ENCODE peak calls at places on chromosomes 7 and 10, in nine cellular contexts. One of them, this sample, is unnamed. For H3K9me3, the result is how much of the 10 kb centered on the place peaks cover.

GRCh38 chr7:125670926-125671572 is 741.4 kb upstream of the POT1 start:
- DNase-seq in DND-41: no peak
- DNase-seq in SK-N-SH: peak
- DNase-seq in MM.1S: peak
- DNase-seq in sigmoid colon: no peak
- DNase-seq in upper lobe of right lung: no peak
- DNase-seq in tibial artery: no peak
- DNase-seq in IMR-90: no peak
- DNase-seq in lower lobe of right lung: no peak
- DNase-seq in this sample: no peak

GRCh38 chr10:100907175-100907574 is 5.6 kb upstream of the SLF2 start:
- DNase-seq in tibial artery: no peak
- DNase-seq in MM.1S: no peak
- DNase-seq in DND-41: no peak
- DNase-seq in SK-N-SH: no peak
- DNase-seq in IMR-90: no peak
- DNase-seq in lower lobe of right lung: no peak
- DNase-seq in sigmoid colon: no peak
- DNase-seq in upper lobe of right lung: no peak
- DNase-seq in this sample: no peak

GRCh38 chr10:77770081-77770867 is 132.7 kb upstream of the KCNMA1 start:
- DNase-seq in DND-41: no peak
- DNase-seq in lower lobe of right lung: no peak
- DNase-seq in MM.1S: no peak
- DNase-seq in sigmoid colon: no peak
- DNase-seq in SK-N-SH: no peak
- DNase-seq in upper lobe of right lung: no peak
- DNase-seq in tibial artery: no peak
- DNase-seq in IMR-90: no peak
- DNase-seq in this sample: no peak

GRCh38 chr10:95384011-95384704 is 93.4 kb upstream of the PDLIM1 start:
- DNase-seq in lower lobe of right lung: no peak
- DNase-seq in upper lobe of right lung: no peak
- DNase-seq in MM.1S: no peak
- DNase-seq in DND-41: no peak
- DNase-seq in tibial artery: no peak
- DNase-seq in sigmoid colon: no peak
- DNase-seq in SK-N-SH: no peak
- DNase-seq in IMR-90: no peak
- DNase-seq in this sample: no peak

GRCh38 chr10:52566471-52567246 is 205.9 kb downstream of the MBL2 start:
- DNase-seq in sigmoid colon: no peak
- DNase-seq in lower lobe of right lung: no peak
- DNase-seq in SK-N-SH: peak
- DNase-seq in MM.1S: peak
- DNase-seq in upper lobe of right lung: no peak
- DNase-seq in IMR-90: peak
- DNase-seq in DND-41: no peak
- DNase-seq in tibial artery: no peak
- DNase-seq in this sample: no peak

GRCh38 chr10:104521901-104522827 is 118.9 kb upstream of the SORCS3 start:
- DNase-seq in MM.1S: no peak
- DNase-seq in tibial artery: no peak
- DNase-seq in sigmoid colon: no peak
- DNase-seq in DND-41: no peak
- DNase-seq in lower lobe of right lung: no peak
- DNase-seq in upper lobe of right lung: no peak
- DNase-seq in SK-N-SH: peak
- DNase-seq in IMR-90: no peak
- DNase-seq in this sample: no peak

GRCh38 chr10:73644015-73644743 is 2.9 kb upstream of the MYOZ1 start:
- DNase-seq in sigmoid colon: peak
- DNase-seq in IMR-90: peak
- DNase-seq in upper lobe of right lung: no peak
- DNase-seq in MM.1S: peak
- DNase-seq in DND-41: peak
- DNase-seq in tibial artery: peak
- DNase-seq in SK-N-SH: peak
- DNase-seq in lower lobe of right lung: no peak
- DNase-seq in this sample: peak

GRCh38 chr7:123492485-123492884 is 41.9 kb downstream of the IQUB start:
- DNase-seq in MM.1S: no peak
- DNase-seq in upper lobe of right lung: no peak
- DNase-seq in SK-N-SH: no peak
- DNase-seq in DND-41: no peak
- DNase-seq in IMR-90: no peak
- DNase-seq in lower lobe of right lung: no peak
- DNase-seq in tibial artery: no peak
- DNase-seq in sigmoid colon: no peak
- DNase-seq in this sample: no peak

GRCh38 chr7:113159746-113160339 is 41.5 kb upstream of the SMIM30 start:
- DNase-seq in sigmoid colon: no peak
- DNase-seq in lower lobe of right lung: no peak
- DNase-seq in DND-41: peak
- DNase-seq in SK-N-SH: peak
- DNase-seq in IMR-90: peak
- DNase-seq in upper lobe of right lung: no peak
- DNase-seq in MM.1S: peak
- DNase-seq in tibial artery: no peak
- DNase-seq in this sample: no peak

GRCh38 chr7:142508251-142508650 is 241.0 kb upstream of the PRSS1 start:
- DNase-seq in lower lobe of right lung: no peak
- DNase-seq in MM.1S: no peak
- DNase-seq in IMR-90: no peak
- DNase-seq in upper lobe of right lung: no peak
- DNase-seq in sigmoid colon: no peak
- DNase-seq in SK-N-SH: no peak
- DNase-seq in tibial artery: no peak
- DNase-seq in DND-41: peak
- DNase-seq in this sample: no peak

GRCh38 chr10:7301039-7301768 is 109.6 kb downstream of the SFMBT2 start:
- DNase-seq in DND-41: no peak
- DNase-seq in upper lobe of right lung: no peak
- DNase-seq in IMR-90: no peak
- DNase-seq in lower lobe of right lung: no peak
- DNase-seq in sigmoid colon: no peak
- DNase-seq in tibial artery: no peak
- DNase-seq in SK-N-SH: peak
- DNase-seq in MM.1S: no peak
- DNase-seq in this sample: no peak

GRCh38 chr10:1047937-1048336 is 982 bp downstream of the IDI1 start:
- DNase-seq in MM.1S: peak
- DNase-seq in lower lobe of right lung: no peak
- DNase-seq in DND-41: peak
- DNase-seq in sigmoid colon: no peak
- DNase-seq in SK-N-SH: no peak
- DNase-seq in tibial artery: no peak
- DNase-seq in upper lobe of right lung: no peak
- DNase-seq in IMR-90: no peak
- DNase-seq in this sample: no peak

GRCh38 chr10:118800920-118801319 is 46.1 kb upstream of the CACUL1 start:
- DNase-seq in MM.1S: no peak
- DNase-seq in tibial artery: peak
- DNase-seq in lower lobe of right lung: no peak
- DNase-seq in DND-41: peak
- DNase-seq in SK-N-SH: peak
- DNase-seq in IMR-90: no peak
- DNase-seq in upper lobe of right lung: peak
- DNase-seq in sigmoid colon: no peak
- DNase-seq in this sample: no peak

DNA sequence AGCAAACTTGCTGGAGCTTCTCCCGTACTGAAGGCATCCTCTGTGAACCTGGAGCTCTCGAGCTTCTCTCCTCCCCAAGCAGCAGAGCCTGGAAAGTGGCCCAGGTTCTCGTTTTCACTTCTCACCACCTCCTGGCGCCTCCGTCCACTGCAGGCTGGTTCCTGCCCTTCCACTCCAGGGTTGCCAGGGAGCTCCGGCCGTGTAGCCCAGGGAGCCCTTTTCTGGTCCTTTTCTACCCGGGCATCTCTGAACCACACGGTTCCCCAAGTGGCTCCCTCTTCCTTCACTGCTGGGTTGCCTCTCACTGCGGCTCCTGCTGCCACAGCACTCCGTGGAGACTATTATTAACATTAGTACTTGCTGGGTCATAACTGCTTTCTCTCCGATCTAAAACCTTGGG is 208.6 kb upstream of the PPP2R2D start:
- DNase-seq in tibial artery: no peak
- DNase-seq in sigmoid colon: no peak
- DNase-seq in lower lobe of right lung: no peak
- DNase-seq in DND-41: no peak
- DNase-seq in IMR-90: no peak
- DNase-seq in SK-N-SH: no peak
- DNase-seq in upper lobe of right lung: peak
- DNase-seq in MM.1S: no peak
- DNase-seq in this sample: no peak
- H3K9me3 ChIP-seq in tibial artery: under half
- H3K9me3 ChIP-seq in sigmoid colon: under half
- H3K9me3 ChIP-seq in lower lobe of right lung: under half
- H3K9me3 ChIP-seq in DND-41: under half
- H3K9me3 ChIP-seq in IMR-90: half or more
- H3K9me3 ChIP-seq in SK-N-SH: under half
- H3K9me3 ChIP-seq in upper lobe of right lung: under half
- H3K9me3 ChIP-seq in MM.1S: under half
- H3K9me3 ChIP-seq in this sample: under half

GRCh38 chr7:57220746-57221145 is 88.5 kb upstream of the ZNF479 start:
- DNase-seq in SK-N-SH: no peak
- DNase-seq in MM.1S: no peak
- DNase-seq in sigmoid colon: no peak
- DNase-seq in tibial artery: no peak
- DNase-seq in DND-41: no peak
- DNase-seq in lower lobe of right lung: peak
- DNase-seq in IMR-90: no peak
- DNase-seq in upper lobe of right lung: no peak
- DNase-seq in this sample: no peak
- H3K9me3 ChIP-seq in SK-N-SH: under half
- H3K9me3 ChIP-seq in MM.1S: under half
- H3K9me3 ChIP-seq in sigmoid colon: under half
- H3K9me3 ChIP-seq in tibial artery: under half
- H3K9me3 ChIP-seq in DND-41: under half
- H3K9me3 ChIP-seq in lower lobe of right lung: under half
- H3K9me3 ChIP-seq in IMR-90: half or more
- H3K9me3 ChIP-seq in upper lobe of right lung: under half
- H3K9me3 ChIP-seq in this sample: under half

GRCh38 chr7:157940497-157940896 is 603.7 kb downstream of the DNAJB6 start:
- DNase-seq in SK-N-SH: no peak
- DNase-seq in MM.1S: no peak
- DNase-seq in upper lobe of right lung: no peak
- DNase-seq in tibial artery: no peak
- DNase-seq in lower lobe of right lung: no peak
- DNase-seq in IMR-90: no peak
- DNase-seq in DND-41: no peak
- DNase-seq in sigmoid colon: no peak
- DNase-seq in this sample: no peak
- H3K9me3 ChIP-seq in SK-N-SH: under half
- H3K9me3 ChIP-seq in MM.1S: under half
- H3K9me3 ChIP-seq in upper lobe of right lung: under half
- H3K9me3 ChIP-seq in tibial artery: under half
- H3K9me3 ChIP-seq in lower lobe of right lung: under half
- H3K9me3 ChIP-seq in IMR-90: half or more
- H3K9me3 ChIP-seq in DND-41: under half
- H3K9me3 ChIP-seq in sigmoid colon: under half
- H3K9me3 ChIP-seq in this sample: under half

GRCh38 chr7:41754046-41754445 is 51.2 kb upstream of the INHBA start:
- DNase-seq in DND-41: no peak
- DNase-seq in IMR-90: peak
- DNase-seq in sigmoid colon: no peak
- DNase-seq in lower lobe of right lung: no peak
- DNase-seq in MM.1S: no peak
- DNase-seq in SK-N-SH: no peak
- DNase-seq in tibial artery: no peak
- DNase-seq in upper lobe of right lung: no peak
- DNase-seq in this sample: no peak
- H3K9me3 ChIP-seq in DND-41: under half
- H3K9me3 ChIP-seq in IMR-90: under half
- H3K9me3 ChIP-seq in sigmoid colon: under half
- H3K9me3 ChIP-seq in lower lobe of right lung: under half
- H3K9me3 ChIP-seq in MM.1S: under half
- H3K9me3 ChIP-seq in SK-N-SH: under half
- H3K9me3 ChIP-seq in tibial artery: under half
- H3K9me3 ChIP-seq in upper lobe of right lung: under half
- H3K9me3 ChIP-seq in this sample: under half

GRCh38 chr7:57203161-57203791 is 71.0 kb upstream of the ZNF479 start:
- DNase-seq in DND-41: no peak
- DNase-seq in sigmoid colon: no peak
- DNase-seq in upper lobe of right lung: peak
- DNase-seq in tibial artery: peak
- DNase-seq in MM.1S: no peak
- DNase-seq in SK-N-SH: peak
- DNase-seq in IMR-90: no peak
- DNase-seq in lower lobe of right lung: peak
- DNase-seq in this sample: no peak
- H3K9me3 ChIP-seq in DND-41: under half
- H3K9me3 ChIP-seq in sigmoid colon: under half
- H3K9me3 ChIP-seq in upper lobe of right lung: under half
- H3K9me3 ChIP-seq in tibial artery: under half
- H3K9me3 ChIP-seq in MM.1S: under half
- H3K9me3 ChIP-seq in SK-N-SH: under half
- H3K9me3 ChIP-seq in IMR-90: under half
- H3K9me3 ChIP-seq in lower lobe of right lung: under half
- H3K9me3 ChIP-seq in this sample: under half

GRCh38 chr7:13851756-13852155 is 137.7 kb downstream of the ETV1 start:
- DNase-seq in MM.1S: no peak
- DNase-seq in sigmoid colon: no peak
- DNase-seq in IMR-90: peak
- DNase-seq in DND-41: no peak
- DNase-seq in upper lobe of right lung: no peak
- DNase-seq in lower lobe of right lung: no peak
- DNase-seq in tibial artery: no peak
- DNase-seq in SK-N-SH: peak
- DNase-seq in this sample: no peak
- H3K9me3 ChIP-seq in MM.1S: under half
- H3K9me3 ChIP-seq in sigmoid colon: under half
- H3K9me3 ChIP-seq in IMR-90: under half
- H3K9me3 ChIP-seq in DND-41: under half
- H3K9me3 ChIP-seq in upper lobe of right lung: under half
- H3K9me3 ChIP-seq in lower lobe of right lung: under half
- H3K9me3 ChIP-seq in tibial artery: under half
- H3K9me3 ChIP-seq in SK-N-SH: under half
- H3K9me3 ChIP-seq in this sample: under half

DNA sequence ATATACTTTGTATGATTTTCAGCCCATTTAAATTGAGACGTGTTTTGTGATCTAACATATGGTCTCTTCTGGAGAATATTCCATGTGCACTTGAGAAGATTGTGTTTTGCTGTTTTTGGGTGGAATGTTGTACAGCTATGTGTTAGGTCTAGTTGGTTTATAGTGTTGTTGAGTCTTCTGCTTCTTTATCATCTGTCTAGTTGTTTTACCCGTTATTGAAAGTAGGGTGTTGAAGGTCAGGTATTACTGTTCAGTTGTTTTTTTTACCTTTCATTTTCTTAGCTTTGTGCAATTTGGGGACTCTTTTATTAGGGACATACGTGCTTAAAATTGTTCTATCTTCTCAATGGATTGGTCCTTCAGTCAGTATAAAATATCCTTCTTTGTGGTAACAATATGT is 18.5 kb downstream of the SEPTIN7 start:
- DNase-seq in SK-N-SH: no peak
- DNase-seq in DND-41: no peak
- DNase-seq in tibial artery: no peak
- DNase-seq in upper lobe of right lung: no peak
- DNase-seq in IMR-90: no peak
- DNase-seq in lower lobe of right lung: no peak
- DNase-seq in sigmoid colon: no peak
- DNase-seq in MM.1S: no peak
- DNase-seq in this sample: no peak
- H3K9me3 ChIP-seq in SK-N-SH: under half
- H3K9me3 ChIP-seq in DND-41: under half
- H3K9me3 ChIP-seq in tibial artery: under half
- H3K9me3 ChIP-seq in upper lobe of right lung: under half
- H3K9me3 ChIP-seq in IMR-90: under half
- H3K9me3 ChIP-seq in lower lobe of right lung: under half
- H3K9me3 ChIP-seq in sigmoid colon: under half
- H3K9me3 ChIP-seq in MM.1S: under half
- H3K9me3 ChIP-seq in this sample: under half

This sample was measured in T-helper 17 cell.